ENCODE peak calls at places on chromosomes 2 and 18, in four cellular contexts. X is IMR-90, Y is K562, D is GM12878. C is an unnamed sample.

GRCh38 chr2:233165895-233166661 is 85.4 kb upstream of the ATG16L1 start:
- DNase-seq in X (no peak), Y (peak), D (no peak), C (peak)

GRCh38 chr2:55048925-55049793 is 1.1 kb downstream of the RTN4 start:
- DNase-seq in X (peak), Y (peak), D (no peak), C (peak)

GRCh38 chr2:147867050-147867449 is 22.2 kb downstream of the ACVR2A start:
- DNase-seq in X (no peak), Y (no peak), D (no peak), C (no peak)

GRCh38 chr2:199693861-199694260 is 157.1 kb downstream of the FTCDNL1 start:
- DNase-seq in X (no peak), Y (no peak), D (no peak), C (no peak)

GRCh38 chr18:75280427-75281280 is 70.1 kb downstream of the TSHZ1 start:
- DNase-seq in X (peak), Y (no peak), D (no peak), C (no peak)

GRCh38 chr2:40095003-40095402 is 315.9 kb upstream of the THUMPD2 start:
- DNase-seq in X (peak), Y (no peak), D (no peak), C (no peak)

GRCh38 chr2:160294339-160294803 is 94.3 kb upstream of the ITGB6 start:
- DNase-seq in X (peak), Y (no peak), D (no peak), C (no peak)

GRCh38 chr18:6239716-6240115 is 175.0 kb downstream of the L3MBTL4 start:
- DNase-seq in X (no peak), Y (no peak), D (no peak), C (no peak)

GRCh38 chr2:105774781-105775337 is 30.1 kb downstream of the NCK2 start:
- DNase-seq in X (no peak), Y (no peak), D (no peak), C (no peak)

GRCh38 chr2:12935226-12935625 is 218.5 kb downstream of the TRIB2 start:
- DNase-seq in X (no peak), Y (no peak), D (no peak), C (no peak)

GRCh38 chr2:27723372-27724144 is 48.0 kb upstream of the MRPL33 start:
- DNase-seq in X (peak), Y (peak), D (no peak), C (peak)

GRCh38 chr2:186995092-186995491 is 146.1 kb upstream of the ZSWIM2 start:
- DNase-seq in X (peak), Y (no peak), D (no peak), C (no peak)

GRCh38 chr2:180722551-180723239 is 257.7 kb upstream of the UBE2E3 start:
- DNase-seq in X (peak), Y (no peak), D (no peak), C (no peak)

GRCh38 chr2:221283896-221284295 is 288.2 kb downstream of the EPHA4 start:
- DNase-seq in X (peak), Y (no peak), D (no peak), C (no peak)

GRCh38 chr2:190069936-190070696 is 7.6 kb upstream of the MSTN start:
- DNase-seq in X (peak), Y (peak), D (no peak), C (peak)

GRCh38 chr2:44937688-44938240 is 3.7 kb upstream of the SIX3 start:
- DNase-seq in X (no peak), Y (no peak), D (no peak), C (peak)

GRCh38 chr2:13006407-13006806 is 289.7 kb downstream of the TRIB2 start:
- DNase-seq in X (no peak), Y (no peak), D (no peak), C (no peak)

GRCh38 chr18:51051105-51051712 is 21.2 kb downstream of the SMAD4 start:
- DNase-seq in X (peak), Y (peak), D (no peak), C (peak)

GRCh38 chr2:221590861-221591260 is 18.8 kb upstream of the EPHA4 start:
- DNase-seq in X (no peak), Y (no peak), D (no peak), C (no peak)

GRCh38 chr2:7840651-7841380 is 841.0 kb upstream of the ID2 start:
- DNase-seq in X (peak), Y (no peak), D (no peak), C (no peak)

GRCh38 chr18:28175047-28175929 is 1.6 kb downstream of the CDH2 start:
- DNase-seq in X (peak), Y (no peak), D (no peak), C (peak)

GRCh38 chr18:13471971-13472628 is 253.5 kb downstream of the LDLRAD4 start:
- DNase-seq in X (no peak), Y (no peak), D (no peak), C (no peak)

GRCh38 chr18:52237551-52237950 is 102.4 kb upstream of the DCC start:
- DNase-seq in X (peak), Y (no peak), D (no peak), C (no peak)

GRCh38 chr2:177254433-177255226 is 9.9 kb downstream of the NFE2L2 start:
- DNase-seq in X (peak), Y (peak), D (no peak), C (peak)

GRCh38 chr2:39488450-39488849 is 51.4 kb upstream of the MAP4K3 start:
- DNase-seq in X (peak), Y (no peak), D (no peak), C (peak)

GRCh38 chr2:75224636-75225094 is 25.3 kb upstream of the TACR1 start:
- DNase-seq in X (peak), Y (no peak), D (no peak), C (no peak)

GRCh38 chr2:100580474-100581264 is 17.9 kb downstream of the PDCL3 start:
- DNase-seq in X (no peak), Y (no peak), D (peak), C (no peak)

GRCh38 chr2:121388371-121388770 is 103.4 kb upstream of the TFCP2L1 start:
- DNase-seq in X (no peak), Y (no peak), D (no peak), C (no peak)

GRCh38 chr2:121390082-121390481 is 105.1 kb upstream of the TFCP2L1 start:
- DNase-seq in X (no peak), Y (no peak), D (no peak), C (no peak)

GRCh38 chr2:121387591-121388325 is 102.8 kb upstream of the TFCP2L1 start:
- DNase-seq in X (peak), Y (no peak), D (no peak), C (no peak)

GRCh38 chr2:121386102-121386501 is 101.1 kb upstream of the TFCP2L1 start:
- DNase-seq in X (no peak), Y (no peak), D (no peak), C (no peak)

DNA sequence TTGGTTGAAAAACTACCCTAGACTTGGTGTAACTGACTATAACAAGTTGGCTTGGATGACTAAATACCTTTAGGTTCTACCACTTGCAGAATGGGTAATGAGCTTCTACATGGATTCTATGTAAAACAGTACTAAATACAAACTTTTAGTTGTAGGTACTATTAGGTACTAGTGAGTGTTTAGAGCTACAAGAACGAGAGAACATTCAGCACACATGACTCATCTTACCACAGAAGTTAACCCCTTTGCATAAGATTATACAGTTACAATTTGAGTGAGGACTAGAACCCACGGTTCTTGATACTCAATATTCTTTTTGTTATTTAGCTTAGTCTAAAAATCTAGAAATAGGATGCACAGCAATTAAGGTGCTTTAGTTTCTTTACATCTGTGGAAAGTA is 101.7 kb upstream of the TFCP2L1 start:
- DNase-seq in X (peak), Y (no peak), D (no peak), C (no peak)
- TF ChIP-seq ELK1 in X (no peak), Y (no peak), D (no peak), C (no peak)

GRCh38 chr2:219739061-219739460 is 111.6 kb downstream of the SLC4A3 start:
- DNase-seq in X (peak), Y (no peak), D (no peak), C (no peak)
- TF ChIP-seq ELK1 in X (no peak), Y (no peak), D (no peak), C (no peak)

DNA sequence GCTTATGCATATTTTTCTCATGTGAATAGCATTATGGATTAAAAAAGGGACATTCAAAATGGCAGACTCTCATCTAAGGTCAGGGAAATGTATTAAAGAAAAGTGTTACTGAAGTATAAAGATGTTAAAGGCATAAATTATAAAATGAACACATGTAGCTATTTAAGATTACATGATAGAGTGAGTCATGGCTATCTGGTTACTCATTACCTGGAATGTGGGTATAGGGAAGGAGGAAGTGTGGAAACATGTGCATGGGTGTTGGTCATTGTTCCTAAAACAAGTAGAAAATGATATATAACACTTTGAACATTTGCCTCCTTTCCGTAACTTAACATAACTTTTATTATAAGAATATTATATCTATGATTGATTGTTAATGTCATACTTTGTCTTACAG is 66.4 kb downstream of the MYO1B start:
- DNase-seq in X (peak), Y (no peak), D (no peak), C (peak)
- TF ChIP-seq ELK1 in X (no peak), Y (no peak), D (no peak), C (no peak)

GRCh38 chr2:164314148-164314547 is 307.1 kb downstream of the GRB14 start:
- DNase-seq in X (no peak), Y (no peak), D (no peak), C (peak)
- TF ChIP-seq ELK1 in X (no peak), Y (no peak), D (no peak), C (no peak)

GRCh38 chr18:73724908-73725307 is 422.7 kb downstream of the FBXO15 start:
- DNase-seq in X (peak), Y (no peak), D (no peak), C (no peak)
- TF ChIP-seq ELK1 in X (no peak), Y (no peak), D (no peak), C (no peak)

DNA sequence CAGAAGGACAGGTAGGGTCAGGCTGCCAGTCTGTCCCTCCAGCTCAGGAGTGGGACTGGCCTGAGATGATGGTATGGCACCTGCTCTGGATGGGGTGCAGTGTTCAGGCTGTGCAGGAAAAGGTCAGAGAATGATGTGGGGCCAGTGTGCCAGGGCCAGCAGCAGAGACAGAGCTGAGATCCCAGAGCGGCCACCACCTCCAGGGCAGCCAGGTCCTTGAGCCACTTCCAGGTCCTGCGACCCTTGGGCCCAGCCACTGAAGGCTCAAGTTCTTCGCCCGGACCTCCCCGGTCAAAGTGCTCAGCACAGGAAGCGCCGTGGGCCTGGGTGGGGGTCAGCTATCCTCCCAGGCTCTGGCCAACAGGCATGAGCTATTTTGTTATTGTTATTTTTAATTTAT is 12.1 kb upstream of the ARMC9 start:
- DNase-seq in X (no peak), Y (no peak), D (no peak), C (no peak)
- TF ChIP-seq ELK1 in X (no peak), Y (no peak), D (no peak), C (no peak)

DNA sequence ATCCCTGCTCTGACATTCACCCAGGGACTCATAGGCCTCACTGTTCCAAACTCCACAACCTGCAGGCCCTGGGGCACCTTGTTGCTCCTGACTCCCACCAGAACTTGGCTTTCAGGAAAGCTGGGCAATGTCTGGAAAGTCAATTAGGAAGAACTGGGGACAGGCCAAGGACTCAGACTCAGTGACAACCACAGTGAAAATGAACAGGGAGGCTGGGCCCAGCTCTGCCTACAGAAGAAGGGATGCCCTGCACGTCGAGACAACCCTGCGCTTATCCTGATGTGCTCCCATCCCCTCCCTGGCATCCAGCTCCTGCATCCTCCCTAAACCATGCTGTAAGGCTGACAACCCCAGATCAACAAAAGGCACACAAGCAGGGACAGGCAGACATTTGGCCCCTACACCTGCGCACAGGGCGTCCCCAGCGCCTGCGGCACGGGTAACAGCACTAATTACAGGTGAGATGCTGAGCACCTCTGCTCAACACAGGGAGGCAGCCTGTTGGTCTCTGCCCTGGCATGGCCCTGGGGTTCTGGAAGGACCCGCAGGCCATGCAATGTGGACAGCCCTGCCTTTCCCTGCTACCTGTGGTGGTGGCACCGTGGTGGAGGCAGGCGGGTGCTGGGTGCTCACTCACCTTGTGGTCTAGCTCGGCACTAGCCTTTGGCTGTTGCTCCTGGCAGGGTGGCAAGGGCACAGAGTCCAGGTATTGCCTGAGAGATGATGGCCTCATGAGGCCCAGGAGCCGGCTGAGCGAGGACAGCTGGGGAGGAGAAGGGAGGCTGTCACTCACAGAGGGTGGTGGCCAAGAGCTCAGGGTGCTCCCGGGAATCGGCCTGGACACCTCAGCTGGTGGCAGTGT is 23.6 kb upstream of the SEMA4C start:
- DNase-seq in X (no peak), Y (no peak), D (no peak), C (no peak)
- TF ChIP-seq ELK1 in X (no peak), Y (no peak), D (no peak), C (no peak)

GRCh38 chr18:55927831-55928230 is 339.8 kb upstream of the TCF4 start:
- DNase-seq in X (peak), Y (no peak), D (no peak), C (no peak)
- TF ChIP-seq ELK1 in X (no peak), Y (no peak), D (no peak), C (no peak)

GRCh38 chr2:213476641-213477040 is 192.4 kb downstream of the SPAG16 start:
- DNase-seq in X (no peak), Y (no peak), D (no peak), C (no peak)

DNA sequence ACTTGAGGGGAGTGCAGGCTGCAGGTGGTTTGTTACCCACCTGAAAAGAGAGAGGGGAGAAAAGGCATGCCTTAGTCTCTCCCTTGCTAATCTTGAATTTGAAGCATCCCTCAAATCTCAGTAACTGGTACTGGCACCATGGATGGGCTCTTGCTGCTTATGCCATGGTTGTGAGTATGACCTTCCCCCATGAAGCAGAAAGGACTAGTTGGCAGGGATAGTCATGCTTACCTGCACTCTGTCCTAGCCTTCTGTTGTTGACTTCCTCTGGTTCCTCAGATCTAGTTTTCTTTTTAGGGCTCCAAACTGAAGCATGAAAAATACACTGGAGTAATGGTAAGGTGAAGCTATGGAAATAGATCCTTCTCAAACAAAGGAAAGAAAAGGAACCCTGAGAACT is 191.2 kb downstream of the SPAG16 start:
- DNase-seq in X (peak), Y (no peak), D (no peak), C (no peak)
- TF ChIP-seq ELK1 in X (no peak), Y (no peak), D (no peak), C (no peak)

GRCh38 chr2:240933966-240934700 is 28.0 kb downstream of the CROCC2 start:
- DNase-seq in X (no peak), Y (no peak), D (no peak), C (no peak)

GRCh38 chr2:240936106-240936505 is 30.0 kb downstream of the CROCC2 start:
- DNase-seq in X (no peak), Y (no peak), D (no peak), C (no peak)

GRCh38 chr2:240933048-240933965 is 27.2 kb downstream of the CROCC2 start:
- DNase-seq in X (no peak), Y (no peak), D (no peak), C (no peak)

GRCh38 chr2:240934701-240935100 is 28.6 kb downstream of the CROCC2 start:
- DNase-seq in X (no peak), Y (no peak), D (no peak), C (no peak)

GRCh38 chr2:240935101-240935876 is 29.2 kb downstream of the CROCC2 start:
- DNase-seq in X (no peak), Y (no peak), D (no peak), C (no peak)
- TF ChIP-seq ELK1 in X (no peak), Y (no peak), D (no peak), C (no peak)